ENCODE peak calls at places on chromosomes 4 and X, in five cellular contexts. Q, X, Y, V and F are unnamed samples.

GRCh38 chr4:160159457-160159856 is 1056.6 kb downstream of the RAPGEF2 start:
- DNase-seq in Q (peak; percentile 47), V (no peak), Y (no peak), X (no peak), F (no peak)

GRCh38 chr4:101081695-101082369 is 265.5 kb downstream of the PPP3CA start:
- DNase-seq in Y (no peak), V (no peak), Q (no peak), X (no peak), F (no peak)

GRCh38 chr4:149344436-149344835 is 471.2 kb downstream of the IQCM start:
- DNase-seq in X (peak; percentile 93), V (no peak), Y (no peak), Q (no peak), F (no peak)

GRCh38 chr4:19021617-19022016 is 1000.1 kb upstream of the LCORL start:
- DNase-seq in Y (no peak), X (no peak), V (no peak), Q (no peak), F (no peak)

GRCh38 chrX:45769919-45770582 is 569.4 kb upstream of the DIPK2B start:
- DNase-seq in V (peak; percentile 32), Y (peak; percentile 13), X (peak; percentile 85), Q (peak; percentile 73), F (peak; percentile 76)

GRCh38 chr4:176791591-176792347 is 953 bp downstream of the VEGFC start:
- DNase-seq in X (peak; percentile 63), V (no peak), Y (no peak), Q (peak; percentile 63), F (no peak)

GRCh38 chrX:109889289-109890006 is 113.5 kb upstream of the TMEM164 start:
- DNase-seq in Y (no peak), V (no peak), X (peak; percentile 42), Q (no peak), F (no peak)

GRCh38 chr4:116926631-116927295 is 158.6 kb downstream of the TRAM1L1 start:
- DNase-seq in X (no peak), V (no peak), Q (no peak), Y (no peak), F (no peak)

GRCh38 chr4:17577660-17578481 is 873 bp downstream of the LAP3 start:
- DNase-seq in Y (peak; percentile 30), Q (peak; percentile 79), X (peak; percentile 32), V (peak; percentile 40), F (peak; percentile 40)

GRCh38 chr4:58649236-58649635 is 1539.1 kb upstream of the IGFBP7 start:
- DNase-seq in V (no peak), Q (no peak), X (no peak), Y (no peak), F (no peak)

GRCh38 chrX:122087353-122087752 is 1039.9 kb downstream of the GLUD2 start:
- DNase-seq in Y (no peak), Q (no peak), X (peak; percentile 41), V (no peak), F (no peak)

GRCh38 chrX:1528884-1529203 is 8.1 kb downstream of the P2RY8 start:
- DNase-seq in V (no peak), X (no peak), Y (no peak), Q (no peak), F (no peak)

GRCh38 chr4:64584981-64585557 is 175.8 kb upstream of the TECRL start:
- DNase-seq in Y (no peak), X (peak; percentile 53), Q (no peak), V (peak; percentile 15), F (no peak)

GRCh38 chr4:114474401-114474800 is 124.2 kb upstream of the UGT8 start:
- DNase-seq in Q (no peak), V (no peak), Y (no peak), X (no peak), F (no peak)

GRCh38 chr4:54958236-54958635 is 167.2 kb downstream of the KDR start:
- DNase-seq in Q (no peak), V (peak; percentile 27), X (no peak), Y (no peak), F (no peak)

GRCh38 chr4:4461850-4462249 is 74.9 kb downstream of the NSG1 start:
- DNase-seq in Y (no peak), X (no peak), Q (no peak), V (peak; percentile 19), F (no peak)

GRCh38 chr4:25797136-25797535 is 65.7 kb downstream of the SEL1L3 start:
- DNase-seq in V (no peak), Q (no peak), X (no peak), Y (no peak), F (no peak)

GRCh38 chrX:97446298-97446882 is 562.7 kb downstream of the RPA4 start:
- DNase-seq in V (no peak), Y (no peak), Q (no peak), X (peak; percentile 7), F (no peak)

GRCh38 chr4:75741027-75741426 is 16.6 kb downstream of the USO1 start:
- DNase-seq in Q (no peak), X (no peak), V (no peak), Y (no peak), F (no peak)

GRCh38 chr4:78058591-78059523 is 1.7 kb downstream of the FRAS1 start:
- DNase-seq in X (peak; percentile 36), Y (no peak), V (no peak), Q (peak; percentile 65), F (peak; percentile 20)

GRCh38 chrX:33906971-33907370 is 225.1 kb downstream of the FAM47A start:
- DNase-seq in Q (no peak), Y (no peak), V (no peak), X (no peak), F (no peak)

GRCh38 chrX:153460826-153461225 is 9.6 kb downstream of the HAUS7 start:
- DNase-seq in X (peak; percentile 48), V (peak; percentile 39), Q (peak; percentile 64), Y (peak; percentile 22), F (peak; percentile 37)

GRCh38 chr4:155405059-155405458 is 28.3 kb upstream of the MAP9 start:
- DNase-seq in Q (no peak), Y (no peak), X (peak; percentile 11), V (no peak), F (no peak)

GRCh38 chr4:159070742-159071141 is 32.1 kb upstream of the RAPGEF2 start:
- DNase-seq in Q (no peak), Y (no peak), X (peak; percentile 99), V (no peak), F (no peak)

GRCh38 chr4:163662761-163663160 is 168.3 kb downstream of the TMA16 start:
- DNase-seq in Q (no peak), V (no peak), X (no peak), Y (no peak), F (no peak)

GRCh38 chrX:130282151-130282550 is 13.5 kb upstream of the ZNF280C start:
- DNase-seq in X (no peak), Q (no peak), V (no peak), Y (no peak), F (no peak)

GRCh38 chrX:12080265-12080664 is 58.0 kb upstream of the FRMPD4 start:
- DNase-seq in Y (no peak), V (no peak), Q (no peak), X (peak; percentile 54), F (no peak)

GRCh38 chr4:40311811-40312346 is 23.3 kb upstream of the CHRNA9 start:
- DNase-seq in Y (no peak), X (no peak), V (peak; percentile 56), Q (no peak), F (no peak)

GRCh38 chrX:15468036-15468435 is 25.1 kb downstream of the PIR start:
- DNase-seq in V (no peak), Q (no peak), X (peak; percentile 81), Y (no peak), F (peak; percentile 35)